ENCODE peak calls at places on chromosomes 5 and 9, in six cellular contexts. W is H1, F is SK-N-SH, J is HepG2, I is K562, U is GM12892. O is an unnamed sample.

GRCh38 chr9:36092509-36093215 is 43.9 kb upstream of the GLIPR2 start:
- DNase-seq in J (no peak), I (no peak), U (peak; percentile 18), F (no peak), W (no peak), O (peak; percentile 25)

GRCh38 chr9:98491778-98492177 is 217.0 kb downstream of the GABBR2 start:
- DNase-seq in J (no peak), U (no peak), F (no peak), W (no peak), I (no peak), O (no peak)

GRCh38 chr5:172838151-172838875 is 4.3 kb downstream of the ERGIC1 start:
- DNase-seq in W (no peak), U (no peak), I (no peak), F (no peak), J (no peak), O (no peak)

GRCh38 chr5:56313004-56313531 is 79.9 kb upstream of the ANKRD55 start:
- DNase-seq in U (no peak), I (no peak), J (no peak), W (no peak), F (no peak), O (no peak)

GRCh38 chr9:129250786-129251185 is 72.7 kb upstream of the IER5L start:
- DNase-seq in J (no peak), I (no peak), U (no peak), F (no peak), W (no peak), O (no peak)

GRCh38 chr9:96453625-96454024 is 3.7 kb downstream of the HABP4 start:
- DNase-seq in W (no peak), I (no peak), F (peak; percentile 57), U (no peak), J (peak; percentile 25), O (no peak)

GRCh38 chr9:5040730-5041389 is 55.8 kb downstream of the JAK2 start:
- DNase-seq in J (no peak), U (no peak), W (no peak), I (no peak), F (no peak), O (no peak)

GRCh38 chr5:87541668-87542067 is 128.9 kb upstream of the CCNH start:
- DNase-seq in F (no peak), J (no peak), U (no peak), I (no peak), W (no peak), O (no peak)

GRCh38 chr5:18114161-18114802 is 480.0 kb downstream of the TAF11L14 start:
- DNase-seq in U (no peak), I (no peak), F (no peak), J (no peak), W (no peak), O (no peak)

GRCh38 chr5:168494057-168494555 is 7.8 kb downstream of the RARS1 start:
- DNase-seq in F (no peak), I (no peak), W (no peak), U (no peak), J (no peak), O (no peak)

GRCh38 chr5:10536511-10536910 is 27.4 kb upstream of the ANKRD33B start:
- DNase-seq in U (no peak), F (peak; percentile 57), W (no peak), I (peak; percentile 38), J (no peak), O (no peak)

GRCh38 chr5:61301345-61301744 is 30.7 kb upstream of the ZSWIM6 start:
- DNase-seq in U (no peak), J (no peak), I (no peak), F (no peak), W (no peak), O (no peak)

GRCh38 chr9:111008148-111009075 is 29.9 kb downstream of the LPAR1 start:
- DNase-seq in W (no peak), F (no peak), J (no peak), I (no peak), U (no peak), O (no peak)

GRCh38 chr5:9034671-9035070 is 511.2 kb downstream of the SEMA5A start:
- DNase-seq in F (peak; percentile 20), U (no peak), I (no peak), W (no peak), J (no peak), O (no peak)

GRCh38 chr9:136785956-136786355 is 5.2 kb upstream of the TMEM141 start:
- DNase-seq in J (no peak), U (no peak), I (no peak), F (no peak), W (no peak), O (no peak)

GRCh38 chr5:10632110-10632903 is 68.4 kb downstream of the ANKRD33B start:
- DNase-seq in I (no peak), J (no peak), W (no peak), U (peak; percentile 64), F (no peak), O (peak; percentile 55)

GRCh38 chr9:38621434-38622082 is 1.2 kb upstream of the ANKRD18A start:
- DNase-seq in U (no peak), J (peak; percentile 3), W (no peak), I (no peak), F (peak; percentile 67), O (no peak)

GRCh38 chr9:5620494-5620893 is 8.4 kb upstream of the RIC1 start:
- DNase-seq in J (no peak), I (no peak), W (no peak), F (no peak), U (no peak), O (no peak)

GRCh38 chr5:2149196-2149541 is 266.4 kb upstream of the IRX4 start:
- DNase-seq in U (no peak), J (peak; percentile 38), F (no peak), I (no peak), W (peak; percentile 38), O (no peak)

GRCh38 chr5:78508231-78508765 is 140.3 kb downstream of the LHFPL2 start:
- DNase-seq in F (no peak), J (peak; percentile 60), U (no peak), W (no peak), I (peak; percentile 57), O (no peak)

GRCh38 chr5:166497705-166498104 is 1793.7 kb upstream of the WWC1 start:
- DNase-seq in W (no peak), I (no peak), U (no peak), J (no peak), F (no peak), O (no peak)

GRCh38 chr9:129125478-129125877 is 14.3 kb downstream of the PTPA start:
- DNase-seq in F (no peak), I (no peak), W (no peak), J (no peak), U (no peak), O (no peak)

GRCh38 chr5:82259172-82259800 is 18.9 kb downstream of the RPS23 start:
- DNase-seq in I (no peak), W (no peak), U (no peak), J (no peak), F (peak; percentile 30), O (no peak)

GRCh38 chr9:127121628-127122175 is 733 bp downstream of the ANGPTL2 start:
- DNase-seq in W (no peak), J (no peak), U (no peak), F (peak; percentile 59), I (no peak), O (no peak)

GRCh38 chr9:95504053-95504963 is 12.5 kb downstream of the PTCH1 start:
- DNase-seq in W (no peak), I (peak; percentile 70), J (peak; percentile 88), F (no peak), U (peak; percentile 32), O (no peak)

GRCh38 chr5:107743357-107744000 is 72.7 kb upstream of the EFNA5 start:
- DNase-seq in W (no peak), I (no peak), F (no peak), J (no peak), U (no peak), O (no peak)

GRCh38 chr5:51960617-51961115 is 577.4 kb downstream of the ISL1 start:
- DNase-seq in J (no peak), W (no peak), I (no peak), F (peak; percentile 12), U (no peak), O (no peak)

DNA sequence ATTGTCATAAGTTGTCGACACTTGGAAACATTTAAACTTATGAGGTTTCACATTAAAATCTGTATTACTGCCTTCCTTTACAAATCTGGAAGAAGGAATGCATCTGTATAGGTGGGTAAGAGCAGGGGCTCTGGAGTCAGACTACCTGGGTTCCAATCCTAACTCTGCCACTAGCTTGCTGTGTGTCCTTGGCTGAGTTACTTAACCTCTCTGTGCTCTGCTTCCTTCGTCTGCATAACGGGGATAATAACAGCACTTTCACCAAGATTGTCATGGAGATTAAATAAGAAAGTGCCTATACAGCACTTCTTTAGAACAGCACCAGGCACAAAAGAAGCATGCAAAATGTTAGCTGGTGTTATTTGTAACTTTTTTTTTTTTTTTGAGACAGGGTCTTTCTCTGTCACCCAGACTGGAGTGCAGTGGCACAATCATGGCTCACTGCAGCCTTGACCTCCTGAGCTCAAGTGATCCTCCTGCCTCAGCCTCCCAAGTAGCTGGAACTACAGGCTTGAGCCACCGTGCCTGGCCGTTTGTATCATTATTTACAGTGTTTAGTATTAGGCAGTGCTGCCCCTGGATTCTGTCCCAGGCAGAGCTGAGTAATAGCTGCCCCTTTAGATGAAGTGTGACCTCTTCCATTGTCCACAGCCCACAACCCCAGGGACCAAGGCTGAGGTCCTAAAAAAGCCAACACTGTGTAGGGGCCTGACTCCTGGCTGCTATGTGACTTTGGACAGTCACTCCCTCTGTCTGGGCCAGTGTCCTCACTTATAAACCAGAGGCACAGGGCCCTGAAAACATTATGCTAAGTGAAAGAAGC is 25.4 kb upstream of the TTLL11 start:
- DNase-seq in W (no peak), F (no peak), I (no peak), J (no peak), U (no peak), O (no peak)
- TF ChIP-seq TAF1 in W (no peak), F (no peak), I (no peak), J (no peak), U (no peak), O (no peak)

GRCh38 chr5:74685979-74686631 is 1.1 kb downstream of the HEXB start:
- DNase-seq in J (no peak), W (no peak), I (peak; percentile 64), F (peak; percentile 21), U (peak; percentile 19), O (peak; percentile 28)
- TF ChIP-seq TAF1 in J (no peak), W (no peak), I (peak; percentile 24), F (no peak), U (no peak), O (no peak)

GRCh38 chr5:125348221-125348692 is 601.8 kb upstream of the ZNF608 start:
- DNase-seq in U (no peak), W (peak; percentile 25), I (no peak), J (no peak), F (no peak), O (no peak)
- TF ChIP-seq TAF1 in U (no peak), W (peak; percentile 24), I (no peak), J (no peak), F (no peak), O (no peak)

GRCh38 chr9:135136481-135136880 is 49.0 kb downstream of the OLFM1 start:
- DNase-seq in J (no peak), U (no peak), W (no peak), I (no peak), F (peak; percentile 55), O (no peak)

GRCh38 chr9:135137398-135137832 is 49.9 kb downstream of the OLFM1 start:
- DNase-seq in F (peak; percentile 58), W (no peak), I (no peak), U (no peak), J (no peak), O (no peak)

GRCh38 chr9:135136991-135137390 is 49.5 kb downstream of the OLFM1 start:
- DNase-seq in F (no peak), J (no peak), I (no peak), U (no peak), W (no peak), O (no peak)

GRCh38 chr9:135139366-135139965 is 52.0 kb downstream of the OLFM1 start:
- DNase-seq in U (no peak), I (no peak), F (no peak), J (no peak), W (no peak), O (no peak)

GRCh38 chr9:135138078-135138855 is 50.8 kb downstream of the OLFM1 start:
- DNase-seq in I (no peak), J (no peak), W (no peak), F (no peak), U (no peak), O (no peak)
- TF ChIP-seq TAF1 in I (no peak), J (no peak), W (no peak), F (no peak), U (no peak), O (no peak)

O was measured in GM12891.